ENCODE peak calls at places on chromosomes 1 and 21, in six cellular contexts. P, J, L, A, I and E are unnamed samples.
A peak's percentile ranks its signal among the peaks of the same experiment; 100 is the strongest.

GRCh38 chr1:32372149-32372756 is 9.9 kb downstream of the TSSK3 start:
- DNase-seq in P (peak; percentile 61), J (no peak), L (no peak), A (no peak), I (no peak), E (peak; percentile 86)

GRCh38 chr1:5976231-5976630 is 16.0 kb downstream of the NPHP4 start:
- DNase-seq in P (no peak), J (no peak), L (no peak), A (no peak), I (no peak), E (no peak)

GRCh38 chr1:148263128-148263905 is 111.2 kb upstream of the NBPF11 start:
- DNase-seq in P (peak; percentile 68), J (peak; percentile 92), L (peak; percentile 57), A (peak; percentile 66), I (peak; percentile 54), E (peak; percentile 86)

GRCh38 chr1:82517586-82517985 is 716.9 kb downstream of the ADGRL2 start:
- DNase-seq in P (no peak), J (no peak), L (no peak), A (no peak), I (peak; percentile 8), E (no peak)

GRCh38 chr1:184889902-184890301 is 84.4 kb downstream of the NIBAN1 start:
- DNase-seq in P (no peak), J (no peak), L (no peak), A (no peak), I (no peak), E (no peak)

GRCh38 chr21:32687946-32688345 is 39.9 kb downstream of the SYNJ1 start:
- DNase-seq in P (no peak), J (no peak), L (no peak), A (no peak), I (peak; percentile 69), E (peak; percentile 14)

GRCh38 chr1:67945733-67946374 is 104.6 kb downstream of the DIRAS3 start:
- DNase-seq in P (no peak), J (no peak), L (no peak), A (no peak), I (no peak), E (no peak)

GRCh38 chr1:33294071-33295010 is 26.6 kb downstream of the A3GALT2 start:
- DNase-seq in P (no peak), J (no peak), L (no peak), A (no peak), I (no peak), E (no peak)

GRCh38 chr1:117894078-117894477 is 35.3 kb downstream of the GDAP2 start:
- DNase-seq in P (no peak), J (no peak), L (no peak), A (no peak), I (no peak), E (no peak)
- TF ChIP-seq MYC in P (no peak), J (no peak), L (no peak), A (no peak), I (no peak), E (no peak)

GRCh38 chr1:54406339-54407181 is at the start of gene SSBP3:
- DNase-seq in P (peak; percentile 60), J (peak; percentile 89), L (peak; percentile 99), A (peak; percentile 79), I (peak; percentile 95), E (peak; percentile 96)

GRCh38 chr1:54409156-54410142 is 3.3 kb upstream of the SSBP3 start:
- DNase-seq in P (peak; percentile 48), J (no peak), L (peak; percentile 85), A (no peak), I (no peak), E (peak; percentile 51)

GRCh38 chr1:54407201-54407956 is 1.2 kb upstream of the SSBP3 start:
- DNase-seq in P (peak; percentile 79), J (peak; percentile 90), L (peak; percentile 89), A (peak; percentile 86), I (peak; percentile 92), E (peak; percentile 92)

GRCh38 chr1:54408701-54409066 is 2.5 kb upstream of the SSBP3 start:
- DNase-seq in P (no peak), J (no peak), L (no peak), A (no peak), I (no peak), E (no peak)

DNA sequence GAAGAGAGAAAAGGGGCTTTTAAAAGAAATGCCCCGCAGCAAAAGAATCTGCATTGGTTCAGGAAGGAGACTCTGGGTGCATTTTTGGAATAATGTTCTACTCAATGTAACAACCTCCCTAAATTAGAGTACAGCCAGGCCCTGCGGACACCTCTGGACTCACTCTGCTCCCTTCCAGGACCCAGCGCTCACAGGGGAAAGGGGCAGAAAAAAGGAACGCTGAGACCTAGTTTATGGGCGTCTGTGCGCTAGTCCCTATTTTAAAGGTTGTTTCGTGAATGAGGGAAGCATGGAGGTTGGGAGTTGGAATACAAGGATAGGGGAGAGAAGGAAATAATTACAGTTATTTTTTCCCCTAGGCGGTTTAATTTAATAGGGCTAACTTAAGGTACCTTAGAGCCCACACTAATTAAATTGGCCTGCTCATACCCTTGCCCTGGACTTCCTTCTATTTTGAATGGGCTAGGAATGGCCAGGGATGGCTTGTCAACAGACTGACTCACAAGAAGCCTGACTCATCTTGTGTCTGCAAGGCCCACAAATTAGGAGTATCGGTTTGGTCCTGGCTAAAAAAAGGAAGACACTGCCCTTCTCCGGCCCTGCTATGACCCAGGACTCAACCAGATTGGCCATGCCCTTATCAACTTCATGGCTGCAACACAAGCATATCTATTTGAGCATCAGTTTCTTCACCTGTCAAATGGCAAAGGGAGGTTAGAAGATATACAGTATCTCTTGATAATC is 1.9 kb upstream of the SSBP3 start:
- DNase-seq in P (no peak), J (peak; percentile 74), L (peak; percentile 73), A (no peak), I (peak; percentile 77), E (peak; percentile 85)
- H3K4me3 ChIP-seq in P (no peak overlapping the region), J (peak overlapping the region; percentile 94), L (peak overlapping the region; percentile 9), A (peak overlapping the region; percentile 97), I (no peak overlapping the region), E (peak overlapping the region; percentile 11)

GRCh38 chr1:172826096-172826741 is 167.3 kb downstream of the FASLG start:
- DNase-seq in P (no peak), J (peak; percentile 75), L (peak; percentile 22), A (peak; percentile 21), I (peak; percentile 80), E (peak; percentile 55)
- TF ChIP-seq MYC in P (no peak), J (no peak), L (no peak), A (no peak), I (no peak), E (no peak)

GRCh38 chr1:8398086-8398485 is 80.2 kb downstream of the SLC45A1 start:
- DNase-seq in P (no peak), J (no peak), L (no peak), A (no peak), I (peak; percentile 65), E (no peak)
- H3K4me3 ChIP-seq in P (no peak overlapping the region), J (no peak overlapping the region), L (no peak overlapping the region), A (no peak overlapping the region), I (no peak overlapping the region), E (no peak overlapping the region)

DNA sequence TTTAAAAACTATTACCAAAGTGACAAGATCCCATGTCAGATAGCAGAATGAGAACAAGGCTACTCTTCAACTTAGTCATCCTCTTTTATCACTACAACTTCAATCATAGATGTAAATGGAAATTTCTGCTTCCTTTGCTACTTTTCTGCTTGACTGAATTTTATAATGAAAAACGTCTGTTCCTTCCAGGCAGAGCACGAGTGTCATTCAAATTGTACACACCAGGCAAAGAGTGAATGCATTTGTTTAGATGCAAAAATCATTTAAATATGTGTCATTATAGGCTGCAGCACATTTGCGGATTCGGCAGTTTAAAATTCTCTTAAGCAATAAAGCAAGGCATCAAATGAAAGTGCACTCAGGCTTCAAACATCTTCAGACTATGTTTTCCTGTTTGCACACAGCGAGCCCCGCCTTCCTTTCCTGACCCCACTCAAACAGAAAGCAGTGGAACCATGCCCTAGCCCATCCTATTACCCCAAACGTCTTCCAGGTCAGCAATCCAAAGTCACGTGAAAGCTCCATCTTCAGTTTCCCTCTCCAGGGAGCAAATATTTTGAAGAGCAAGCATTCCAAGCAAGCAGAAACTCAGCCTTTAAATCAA is 99.6 kb downstream of the APP start:
- DNase-seq in P (no peak), J (peak; percentile 7), L (no peak), A (no peak), I (peak; percentile 68), E (no peak)
- TF ChIP-seq MYC in P (no peak), J (no peak), L (no peak), A (no peak), I (no peak), E (no peak)

GRCh38 chr1:93758842-93759515 is 77.3 kb upstream of the BCAR3 start:
- DNase-seq in P (no peak), J (peak; percentile 34), L (no peak), A (peak; percentile 94), I (peak; percentile 15), E (peak; percentile 81)
- H3K4me3 ChIP-seq in P (no peak overlapping the region), J (no peak overlapping the region), L (no peak overlapping the region), A (no peak overlapping the region), I (no peak overlapping the region), E (no peak overlapping the region)

DNA sequence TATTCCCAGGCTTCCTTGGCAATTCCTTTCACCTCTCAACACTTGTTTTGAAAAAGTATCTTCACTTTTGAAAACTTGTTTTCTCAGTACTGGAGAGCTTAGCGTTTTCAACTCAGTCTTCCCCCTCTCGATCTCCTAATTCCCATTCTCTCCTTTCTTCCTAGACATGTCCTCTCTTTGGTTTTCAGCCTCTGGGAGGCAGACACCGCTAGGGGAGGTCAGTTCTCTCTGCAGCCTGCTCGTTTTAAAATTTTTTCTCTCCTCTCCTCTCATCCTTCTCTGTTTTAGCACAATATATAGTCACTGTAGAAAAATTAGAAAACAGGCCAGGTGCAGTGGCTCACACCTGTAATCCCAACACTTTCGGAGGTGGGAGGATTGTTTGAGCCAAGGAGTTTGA is 12.6 kb upstream of the RHEX start:
- DNase-seq in P (no peak), J (no peak), L (no peak), A (no peak), I (no peak), E (no peak)
- TF ChIP-seq MYC in P (no peak), J (no peak), L (no peak), A (no peak), I (no peak), E (no peak)

GRCh38 chr1:65069186-65069585 is 78.8 kb upstream of the AK4 start:
- DNase-seq in P (no peak), J (no peak), L (no peak), A (no peak), I (no peak), E (no peak)
- H3K4me3 ChIP-seq in P (peak overlapping the region; percentile 86), J (no peak overlapping the region), L (peak overlapping the region; percentile 80), A (peak overlapping the region; percentile 64), I (no peak overlapping the region), E (no peak overlapping the region)

GRCh38 chr1:221306239-221306638 is 427.0 kb downstream of the HLX start:
- DNase-seq in P (no peak), J (no peak), L (no peak), A (no peak), I (no peak), E (no peak)

GRCh38 chr1:221303623-221304022 is 424.4 kb downstream of the HLX start:
- DNase-seq in P (no peak), J (no peak), L (no peak), A (no peak), I (no peak), E (no peak)

GRCh38 chr1:221302357-221303147 is 423.3 kb downstream of the HLX start:
- DNase-seq in P (no peak), J (no peak), L (no peak), A (no peak), I (no peak), E (no peak)
- TF ChIP-seq MYC in P (no peak), J (no peak), L (no peak), A (no peak), I (no peak), E (no peak)